ENCODE peak calls at places on chromosomes 5 and 9, in ten cellular contexts. O is activated CD4-positive, alpha-beta T cell treated with anti-CD3 and anti-CD28 coated beads, Interleukin-2, amount 50 U/mL, for 1 hour; B is cardiac muscle cell; D is erythroblast; A is esophagus muscularis mucosa; T is dorsolateral prefrontal cortex; H is D341Med; C is putamen; U is COR-L47; K is LoVo. W is an unnamed sample.

GRCh38 chr9:126203313-126203712 is 123.3 kb upstream of the MVB12B start:
- DNase-seq in O (no peak), B (no peak), D (no peak), A (peak; percentile 68), T (no peak), H (no peak), C (no peak), U (no peak), K (peak; percentile 2), W (no peak)

GRCh38 chr9:4615778-4616177 is 46.3 kb upstream of the PLPP6 start:
- DNase-seq in O (no peak), B (no peak), D (no peak), A (no peak), T (no peak), H (no peak), C (no peak), U (no peak), K (no peak), W (no peak)

GRCh38 chr5:143143973-143144372 is 259.5 kb downstream of the NR3C1 start:
- DNase-seq in O (no peak), B (no peak), D (no peak), A (no peak), T (no peak), H (no peak), C (no peak), U (no peak), K (no peak), W (peak; percentile 71)

GRCh38 chr9:1978941-1979340 is 36.2 kb upstream of the SMARCA2 start:
- DNase-seq in O (no peak), B (no peak), D (no peak), A (no peak), T (no peak), H (no peak), C (no peak), U (no peak), K (no peak), W (peak; percentile 16)

GRCh38 chr9:5869315-5870019 is 21.2 kb upstream of the MLANA start:
- DNase-seq in O (peak; percentile 12), B (no peak), D (peak; percentile 28), A (no peak), T (no peak), H (peak; percentile 42), C (no peak), U (no peak), K (peak; percentile 32), W (peak; percentile 32)

GRCh38 chr9:114216081-114216480 is 60.7 kb downstream of the COL27A1 start:
- DNase-seq in O (no peak), B (peak; percentile 85), D (no peak), A (no peak), T (peak; percentile 28), H (no peak), C (no peak), U (no peak), K (no peak), W (peak; percentile 53)

GRCh38 chr5:89930591-89931383 is 478.8 kb downstream of the CETN3 start:
- DNase-seq in O (no peak), B (no peak), D (no peak), A (no peak), T (no peak), H (no peak), C (no peak), U (no peak), K (peak; percentile 59), W (peak; percentile 37)

GRCh38 chr9:111983484-111983908 is 86.9 kb downstream of the UGCG start:
- DNase-seq in O (no peak), B (no peak), D (no peak), A (no peak), T (no peak), H (no peak), C (no peak), U (no peak), K (no peak), W (no peak)

GRCh38 chr9:79885093-79885857 is 313.5 kb downstream of the TLE4 start:
- DNase-seq in O (no peak), B (no peak), D (no peak), A (no peak), T (no peak), H (no peak), C (no peak), U (no peak), K (no peak), W (no peak)

GRCh38 chr5:174294891-174295620 is 249.6 kb downstream of the NSG2 start:
- DNase-seq in O (no peak), B (no peak), D (no peak), A (no peak), T (no peak), H (no peak), C (no peak), U (no peak), K (no peak), W (no peak)

GRCh38 chr9:126471084-126471611 is 142.6 kb upstream of the LMX1B start:
- DNase-seq in O (peak; percentile 63), B (no peak), D (no peak), A (peak; percentile 93), T (no peak), H (no peak), C (no peak), U (no peak), K (no peak), W (peak; percentile 89)

GRCh38 chr5:7686794-7687193 is 164.1 kb downstream of the CFAP90 start:
- DNase-seq in O (no peak), B (no peak), D (no peak), A (no peak), T (no peak), H (peak; percentile 49), C (no peak), U (no peak), K (no peak), W (no peak)

GRCh38 chr5:4245076-4245475 is 649.4 kb downstream of the IRX1 start:
- DNase-seq in O (no peak), B (no peak), D (no peak), A (no peak), T (no peak), H (no peak), C (no peak), U (no peak), K (no peak), W (no peak)

GRCh38 chr9:63817622-63818518 is 1467.1 kb downstream of the FOXD4L5 start:
- DNase-seq in O (peak; percentile 44), B (peak; percentile 15), D (no peak), A (peak; percentile 97), T (peak; percentile 50), H (peak; percentile 42), C (peak; percentile 50), U (no peak), K (no peak), W (no peak)

GRCh38 chr5:68395844-68396523 is 180.4 kb downstream of the PIK3R1 start:
- DNase-seq in O (no peak), B (no peak), D (no peak), A (no peak), T (no peak), H (no peak), C (no peak), U (peak; percentile 3), K (no peak), W (no peak)

GRCh38 chr9:19994296-19994695 is 205.5 kb upstream of the SLC24A2 start:
- DNase-seq in O (no peak), B (no peak), D (no peak), A (no peak), T (no peak), H (no peak), C (no peak), U (no peak), K (peak; percentile 32), W (peak; percentile 23)

GRCh38 chr9:35579130-35579529 is 25.9 kb upstream of the TESK1 start:
- DNase-seq in O (no peak), B (no peak), D (no peak), A (no peak), T (no peak), H (no peak), C (no peak), U (no peak), K (no peak), W (no peak)

GRCh38 chr5:169296456-169297220 is 4.3 kb downstream of the SLIT3 start:
- DNase-seq in O (no peak), B (no peak), D (no peak), A (peak; percentile 92), T (no peak), H (no peak), C (no peak), U (no peak), K (no peak), W (peak; percentile 34)

GRCh38 chr9:98867434-98868168 is 60.1 kb downstream of the GALNT12 start:
- DNase-seq in O (no peak), B (no peak), D (peak; percentile 88), A (no peak), T (no peak), H (no peak), C (peak; percentile 16), U (no peak), K (peak; percentile 81), W (peak; percentile 90)

GRCh38 chr9:121954477-121955175 is 138.5 kb downstream of the TTLL11 start:
- DNase-seq in O (no peak), B (no peak), D (no peak), A (no peak), T (no peak), H (no peak), C (peak; percentile 37), U (no peak), K (no peak), W (peak; percentile 92)

W was measured in amniotic epithelial cell.